ENCODE peak calls at places on chromosomes 4 and X, in seven cellular contexts. One of them, this sample, is unnamed.

GRCh38 chr4:90293320-90293719 is 166.1 kb downstream of the CCSER1 start:
- DNase-seq in OCI-LY7: peak
- DNase-seq in gastrocnemius medialis: no peak
- DNase-seq in CD8-positive, alpha-beta T cell: no peak
- DNase-seq in GM23338: peak
- DNase-seq in A549: peak
- DNase-seq in endothelial cell of umbilical vein: peak
- DNase-seq in this sample: no peak

GRCh38 chrX:21166302-21166982 is 207.8 kb upstream of the CNKSR2 start:
- DNase-seq in CD8-positive, alpha-beta T cell: no peak
- DNase-seq in endothelial cell of umbilical vein: no peak
- DNase-seq in OCI-LY7: no peak
- DNase-seq in A549: peak
- DNase-seq in GM23338: peak
- DNase-seq in gastrocnemius medialis: no peak
- DNase-seq in this sample: no peak

GRCh38 chr4:11009281-11009680 is 324.7 kb upstream of the CLNK start:
- DNase-seq in CD8-positive, alpha-beta T cell: no peak
- DNase-seq in A549: no peak
- DNase-seq in GM23338: no peak
- DNase-seq in gastrocnemius medialis: no peak
- DNase-seq in OCI-LY7: no peak
- DNase-seq in endothelial cell of umbilical vein: no peak
- DNase-seq in this sample: no peak

GRCh38 chr4:65007841-65008439 is 598.7 kb upstream of the TECRL start:
- DNase-seq in CD8-positive, alpha-beta T cell: no peak
- DNase-seq in OCI-LY7: peak
- DNase-seq in A549: peak
- DNase-seq in GM23338: peak
- DNase-seq in gastrocnemius medialis: no peak
- DNase-seq in endothelial cell of umbilical vein: peak
- DNase-seq in this sample: peak

GRCh38 chr4:73451978-73452747 is 16.1 kb downstream of the AFP start:
- DNase-seq in A549: no peak
- DNase-seq in CD8-positive, alpha-beta T cell: no peak
- DNase-seq in OCI-LY7: no peak
- DNase-seq in endothelial cell of umbilical vein: no peak
- DNase-seq in gastrocnemius medialis: no peak
- DNase-seq in GM23338: peak
- DNase-seq in this sample: no peak

GRCh38 chr4:133668061-133668851 is 519.2 kb downstream of the PCDH10 start:
- DNase-seq in GM23338: peak
- DNase-seq in gastrocnemius medialis: no peak
- DNase-seq in OCI-LY7: no peak
- DNase-seq in A549: no peak
- DNase-seq in endothelial cell of umbilical vein: no peak
- DNase-seq in CD8-positive, alpha-beta T cell: no peak
- DNase-seq in this sample: no peak

GRCh38 chr4:186144180-186144579 is 39.7 kb downstream of the FAM149A start:
- DNase-seq in GM23338: peak
- DNase-seq in A549: peak
- DNase-seq in OCI-LY7: no peak
- DNase-seq in CD8-positive, alpha-beta T cell: no peak
- DNase-seq in gastrocnemius medialis: no peak
- DNase-seq in endothelial cell of umbilical vein: peak
- DNase-seq in this sample: peak

GRCh38 chr4:25969374-25969773 is 55.4 kb downstream of the SMIM20 start:
- DNase-seq in GM23338: no peak
- DNase-seq in OCI-LY7: no peak
- DNase-seq in A549: no peak
- DNase-seq in gastrocnemius medialis: no peak
- DNase-seq in endothelial cell of umbilical vein: no peak
- DNase-seq in CD8-positive, alpha-beta T cell: no peak
- DNase-seq in this sample: no peak

GRCh38 chr4:25299476-25300203 is 12.9 kb upstream of the ZCCHC4 start:
- DNase-seq in A549: no peak
- DNase-seq in CD8-positive, alpha-beta T cell: no peak
- DNase-seq in gastrocnemius medialis: no peak
- DNase-seq in endothelial cell of umbilical vein: no peak
- DNase-seq in GM23338: peak
- DNase-seq in OCI-LY7: no peak
- DNase-seq in this sample: peak

GRCh38 chr4:67292649-67293048 is 252.7 kb downstream of the CENPC start:
- DNase-seq in A549: no peak
- DNase-seq in endothelial cell of umbilical vein: no peak
- DNase-seq in GM23338: no peak
- DNase-seq in CD8-positive, alpha-beta T cell: no peak
- DNase-seq in OCI-LY7: no peak
- DNase-seq in gastrocnemius medialis: no peak
- DNase-seq in this sample: no peak

GRCh38 chr4:6754481-6755087 is 27.9 kb upstream of the KIAA0232 start:
- DNase-seq in gastrocnemius medialis: no peak
- DNase-seq in endothelial cell of umbilical vein: no peak
- DNase-seq in CD8-positive, alpha-beta T cell: no peak
- DNase-seq in GM23338: no peak
- DNase-seq in A549: no peak
- DNase-seq in OCI-LY7: no peak
- DNase-seq in this sample: no peak

GRCh38 chr4:174316546-174316945 is 32.8 kb downstream of the CEP44 start:
- DNase-seq in GM23338: no peak
- DNase-seq in OCI-LY7: no peak
- DNase-seq in CD8-positive, alpha-beta T cell: no peak
- DNase-seq in endothelial cell of umbilical vein: no peak
- DNase-seq in gastrocnemius medialis: no peak
- DNase-seq in A549: no peak
- DNase-seq in this sample: peak

GRCh38 chrX:129233791-129234190 is 289.5 kb downstream of the SMARCA1 start:
- DNase-seq in A549: no peak
- DNase-seq in gastrocnemius medialis: no peak
- DNase-seq in OCI-LY7: no peak
- DNase-seq in CD8-positive, alpha-beta T cell: no peak
- DNase-seq in GM23338: no peak
- DNase-seq in endothelial cell of umbilical vein: no peak
- DNase-seq in this sample: no peak

GRCh38 chrX:85243761-85244410 is at the start of the genes SATL1 and ZNF711:
- DNase-seq in endothelial cell of umbilical vein: peak
- DNase-seq in CD8-positive, alpha-beta T cell: no peak
- DNase-seq in gastrocnemius medialis: no peak
- DNase-seq in A549: peak
- DNase-seq in GM23338: peak
- DNase-seq in OCI-LY7: peak
- DNase-seq in this sample: peak

GRCh38 chr4:11376146-11376545 is 52.5 kb downstream of the HS3ST1 start:
- DNase-seq in endothelial cell of umbilical vein: no peak
- DNase-seq in A549: no peak
- DNase-seq in gastrocnemius medialis: no peak
- DNase-seq in OCI-LY7: no peak
- DNase-seq in CD8-positive, alpha-beta T cell: no peak
- DNase-seq in GM23338: no peak
- DNase-seq in this sample: no peak

GRCh38 chr4:113762061-113762850 is 718 bp upstream of the CAMK2D start:
- DNase-seq in gastrocnemius medialis: peak
- DNase-seq in OCI-LY7: peak
- DNase-seq in A549: peak
- DNase-seq in endothelial cell of umbilical vein: peak
- DNase-seq in GM23338: peak
- DNase-seq in CD8-positive, alpha-beta T cell: peak
- DNase-seq in this sample: peak
- TF ChIP-seq CTCF in gastrocnemius medialis: no peak
- TF ChIP-seq CTCF in OCI-LY7: peak
- TF ChIP-seq CTCF in A549: no peak
- TF ChIP-seq CTCF in endothelial cell of umbilical vein: no peak
- TF ChIP-seq CTCF in GM23338: no peak
- TF ChIP-seq CTCF in CD8-positive, alpha-beta T cell: no peak
- TF ChIP-seq CTCF in this sample: peak

GRCh38 chrX:37711991-37712390 is 26.4 kb downstream of the XK start:
- DNase-seq in endothelial cell of umbilical vein: no peak
- DNase-seq in OCI-LY7: no peak
- DNase-seq in GM23338: no peak
- DNase-seq in A549: no peak
- DNase-seq in gastrocnemius medialis: no peak
- DNase-seq in CD8-positive, alpha-beta T cell: no peak
- DNase-seq in this sample: no peak
- H3K27ac ChIP-seq in endothelial cell of umbilical vein: no peak
- H3K27ac ChIP-seq in OCI-LY7: no peak
- H3K27ac ChIP-seq in GM23338: no peak
- H3K27ac ChIP-seq in A549: no peak
- H3K27ac ChIP-seq in gastrocnemius medialis: no peak
- H3K27ac ChIP-seq in CD8-positive, alpha-beta T cell: no peak
- H3K27ac ChIP-seq in this sample: no peak

DNA sequence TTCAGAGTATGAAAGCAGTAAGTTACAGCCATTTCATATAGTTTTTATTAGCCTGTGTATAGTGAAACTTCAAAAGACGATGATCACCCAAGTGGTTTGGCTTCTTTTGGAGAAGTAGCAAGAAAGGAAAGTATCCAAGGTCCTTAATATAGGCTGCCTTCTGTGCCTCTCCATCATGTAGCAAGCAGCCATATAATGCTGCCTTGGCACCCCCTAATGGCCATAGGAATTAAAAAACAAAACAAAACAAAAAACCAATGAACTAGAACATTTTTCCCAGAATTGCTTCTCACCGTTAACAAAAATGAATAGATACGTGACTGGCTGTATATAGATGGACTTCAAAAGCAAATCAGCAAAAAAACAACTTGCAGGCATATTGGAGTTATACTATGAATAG is 18.9 kb downstream of the LAMP2 start:
- DNase-seq in gastrocnemius medialis: no peak
- DNase-seq in CD8-positive, alpha-beta T cell: no peak
- DNase-seq in OCI-LY7: peak
- DNase-seq in GM23338: peak
- DNase-seq in A549: peak
- DNase-seq in endothelial cell of umbilical vein: peak
- DNase-seq in this sample: no peak
- TF ChIP-seq CTCF in gastrocnemius medialis: no peak
- TF ChIP-seq CTCF in CD8-positive, alpha-beta T cell: no peak
- TF ChIP-seq CTCF in OCI-LY7: peak
- TF ChIP-seq CTCF in GM23338: peak
- TF ChIP-seq CTCF in A549: peak
- TF ChIP-seq CTCF in endothelial cell of umbilical vein: no peak
- TF ChIP-seq CTCF in this sample: no peak

DNA sequence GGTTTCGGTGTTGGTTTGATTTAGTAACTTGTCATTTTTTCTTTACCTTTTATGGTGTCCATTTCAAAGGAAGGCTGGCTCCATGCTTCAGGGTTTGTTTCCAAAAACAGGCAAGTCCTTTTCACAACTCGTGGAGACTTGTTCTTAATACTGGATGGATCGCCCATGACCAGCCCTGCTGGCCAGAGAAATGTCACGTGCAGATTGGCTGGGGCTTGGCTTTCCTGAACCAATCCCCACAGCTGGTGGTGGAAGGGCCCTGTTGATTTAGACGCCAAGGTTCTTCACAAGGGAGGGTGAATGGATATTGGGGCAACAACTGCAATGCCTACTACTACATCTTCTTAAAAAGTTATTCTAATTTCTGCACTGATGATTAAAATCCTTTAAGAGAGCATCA is 92.6 kb downstream of the SHROOM3 start:
- DNase-seq in endothelial cell of umbilical vein: no peak
- DNase-seq in CD8-positive, alpha-beta T cell: no peak
- DNase-seq in gastrocnemius medialis: no peak
- DNase-seq in OCI-LY7: no peak
- DNase-seq in A549: no peak
- DNase-seq in GM23338: no peak
- DNase-seq in this sample: no peak
- H3K27ac ChIP-seq in endothelial cell of umbilical vein: no peak
- H3K27ac ChIP-seq in CD8-positive, alpha-beta T cell: no peak
- H3K27ac ChIP-seq in gastrocnemius medialis: no peak
- H3K27ac ChIP-seq in OCI-LY7: no peak
- H3K27ac ChIP-seq in A549: no peak
- H3K27ac ChIP-seq in GM23338: no peak
- H3K27ac ChIP-seq in this sample: no peak